ENCODE peak calls at places on chromosomes 5 and 9, in six cellular contexts. G is neuronal stem cell; Y is heart right ventricle; W is mucosa of descending colon; C is fibroblast of lung; R is naive thymus-derived CD4-positive, alpha-beta T cell. J is an unnamed sample. For H3K4me1, the result is how much of the 10 kb centered on the place peaks cover.

GRCh38 chr9:121718063-121718462 is 66.6 kb downstream of the DAB2IP start:
- DNase-seq in R (no peak), Y (peak), G (peak), C (peak), W (no peak), J (peak)

GRCh38 chr5:172284275-172284971 is 859 bp upstream of the UBTD2 start:
- DNase-seq in W (no peak), R (no peak), G (no peak), C (no peak), Y (no peak), J (no peak)

GRCh38 chr5:61362796-61363364 is 30.8 kb downstream of the ZSWIM6 start:
- DNase-seq in Y (no peak), G (no peak), R (no peak), C (peak), W (no peak), J (no peak)

GRCh38 chr9:92718086-92719001 is 46.3 kb downstream of the BICD2 start:
- DNase-seq in W (no peak), C (no peak), G (no peak), Y (no peak), R (no peak), J (no peak)

GRCh38 chr9:100104314-100104713 is 5.3 kb downstream of the INVS start:
- DNase-seq in G (no peak), W (no peak), R (no peak), C (no peak), Y (no peak), J (no peak)

GRCh38 chr5:59660737-59661136 is 232.8 kb downstream of the PDE4D start:
- DNase-seq in Y (no peak), R (no peak), G (no peak), C (peak), W (no peak), J (no peak)

GRCh38 chr9:113677057-113677456 is 199.1 kb upstream of the ZNF618 start:
- DNase-seq in C (peak), G (no peak), W (no peak), R (no peak), Y (no peak), J (no peak)

GRCh38 chr5:109805472-109805871 is 115.7 kb downstream of the MAN2A1 start:
- DNase-seq in G (no peak), W (no peak), C (no peak), Y (no peak), R (no peak), J (no peak)

GRCh38 chr9:109887079-109887478 is 107.1 kb downstream of the PALM2AKAP2 start:
- DNase-seq in G (no peak), Y (peak), C (peak), R (no peak), W (no peak), J (peak)

GRCh38 chr9:131734165-131734610 is 5.7 kb downstream of the RAPGEF1 start:
- DNase-seq in G (no peak), C (no peak), R (peak), W (peak), Y (peak), J (peak)

DNA sequence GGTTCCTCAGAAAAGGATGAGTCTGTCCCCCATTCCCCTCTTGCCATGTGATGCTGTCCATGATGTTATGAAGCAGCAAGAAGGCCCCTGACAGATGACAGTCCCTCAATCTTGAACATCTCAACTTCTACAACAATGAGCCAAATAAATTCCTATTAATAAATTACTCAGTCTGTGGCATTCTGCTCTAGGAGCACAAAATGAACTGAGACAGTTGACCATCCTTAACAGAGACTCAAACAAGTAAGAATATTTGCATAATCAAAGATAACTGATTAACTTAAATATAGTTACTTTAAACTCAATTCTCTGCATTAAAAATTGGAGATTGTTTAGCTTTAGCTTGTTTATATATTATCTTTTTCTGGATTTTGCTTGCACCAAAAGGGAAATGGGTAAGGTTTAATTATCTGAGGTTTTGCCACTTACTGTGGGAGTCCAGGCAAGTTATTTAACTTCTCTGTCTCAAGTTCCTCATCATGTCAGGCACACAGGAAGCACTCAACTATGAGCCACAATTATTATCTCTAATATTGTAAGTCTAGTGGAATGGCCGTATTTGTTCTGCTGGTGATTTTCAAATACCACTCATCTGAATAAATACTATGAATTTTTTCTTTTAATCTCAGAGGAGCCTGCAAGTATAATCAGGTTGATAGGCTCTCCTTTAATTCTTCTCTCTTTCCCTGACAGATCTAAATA is 162.9 kb downstream of the TSSK1B start:
- DNase-seq in R (no peak), Y (no peak), G (no peak), W (no peak), C (no peak), J (no peak)
- H3K4me1 ChIP-seq in R (under half), Y (half or more), G (under half), W (under half), C (under half), J (half or more)

GRCh38 chr5:177315411-177315810 is 3.7 kb upstream of the MXD3 start:
- DNase-seq in C (no peak), W (peak), R (no peak), Y (no peak), G (no peak), J (no peak)

GRCh38 chr5:177314376-177315342 is 3.0 kb upstream of the MXD3 start:
- DNase-seq in C (no peak), Y (no peak), W (peak), R (no peak), G (no peak), J (no peak)

GRCh38 chr5:177311723-177312648 is at the start of gene MXD3:
- DNase-seq in C (peak), Y (peak), R (peak), W (peak), G (peak), J (peak)

GRCh38 chr5:177312649-177313181 is 1.0 kb upstream of the MXD3 start:
- DNase-seq in R (no peak), Y (no peak), W (peak), G (no peak), C (peak), J (no peak)

DNA sequence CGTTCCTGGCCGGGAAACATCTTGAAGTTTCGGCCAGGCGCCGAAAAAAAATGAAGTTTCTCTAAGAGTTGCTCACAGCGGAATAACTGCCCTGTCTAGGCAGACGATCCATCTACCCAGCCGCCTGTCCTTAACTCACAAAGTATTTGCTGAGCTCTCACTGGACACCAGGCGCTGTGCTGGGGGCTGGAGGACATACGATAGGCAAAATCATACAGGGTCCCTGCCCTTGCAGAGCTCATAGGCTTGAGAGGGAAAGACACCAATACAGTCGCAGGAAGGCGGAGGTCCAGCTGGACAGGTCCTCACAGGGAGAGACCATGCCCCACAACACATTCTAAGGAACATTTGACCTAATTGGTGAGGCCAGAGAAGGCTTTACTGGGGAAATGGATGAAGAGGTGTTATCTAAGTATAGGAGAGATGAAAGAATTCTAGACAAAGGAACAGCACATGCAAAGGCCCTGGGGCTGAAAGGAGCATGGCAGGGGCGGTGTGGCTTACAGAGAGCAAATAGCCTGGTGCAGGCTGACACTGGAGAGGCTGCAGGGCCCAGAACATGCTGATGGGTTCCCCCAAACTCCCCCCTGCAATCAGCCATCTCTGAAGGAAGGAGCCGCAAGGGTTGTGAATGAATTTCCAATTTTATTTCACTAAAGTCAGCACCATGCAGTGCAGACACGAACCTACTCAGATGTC is 2.0 kb upstream of the MXD3 start:
- DNase-seq in W (peak), Y (no peak), C (no peak), G (no peak), R (no peak), J (no peak)
- H3K4me1 ChIP-seq in W (under half), Y (under half), C (under half), G (under half), R (under half), J (under half)

GRCh38 chr5:178286226-178287090 is 53.9 kb upstream of the PHYKPL start:
- DNase-seq in G (no peak), C (no peak), W (no peak), R (no peak), Y (no peak), J (no peak)
- H3K4me1 ChIP-seq in G (under half), C (under half), W (under half), R (under half), Y (under half), J (under half)

GRCh38 chr5:158976035-158976434 is 123.7 kb downstream of the EBF1 start:
- DNase-seq in R (no peak), Y (no peak), G (no peak), C (peak), W (no peak), J (no peak)
- H3K4me1 ChIP-seq in R (under half), Y (half or more), G (under half), C (under half), W (under half), J (half or more)

DNA sequence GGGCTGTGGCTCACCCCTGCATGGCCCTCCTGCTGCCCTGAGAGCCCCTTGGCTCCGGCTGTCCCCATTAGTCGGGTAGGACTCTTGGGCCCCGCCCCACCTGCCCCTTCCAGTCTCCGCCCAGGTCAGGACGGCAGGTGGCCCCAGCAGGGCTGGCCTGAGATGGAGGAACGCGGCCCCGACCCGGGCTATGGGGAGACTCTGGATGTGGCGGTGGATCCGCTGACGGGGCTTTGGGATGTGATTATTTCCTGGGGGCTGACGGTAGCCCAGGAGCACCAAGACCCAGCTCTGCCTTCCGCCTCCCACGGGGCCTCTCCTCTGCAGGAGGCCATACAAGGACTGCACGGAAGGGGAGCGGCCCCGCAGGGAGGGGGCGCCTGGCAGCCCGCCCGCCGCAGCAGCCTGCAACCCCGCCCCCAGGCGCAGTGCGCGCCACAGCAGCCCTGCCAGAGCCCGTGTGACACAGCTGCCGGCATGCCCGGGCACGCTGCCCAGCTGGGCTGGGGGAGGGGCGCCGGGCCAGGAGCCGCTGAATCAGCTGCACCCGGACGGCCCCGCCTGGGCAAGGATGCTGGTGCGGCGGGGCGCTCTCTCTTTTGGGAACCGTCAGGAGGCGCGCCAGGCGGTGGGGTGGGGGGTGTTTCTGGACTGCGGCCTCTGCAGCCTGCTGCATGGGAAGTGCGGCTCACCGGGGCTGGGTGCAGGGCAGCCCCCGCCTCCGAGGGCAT is 9.2 kb downstream of the TMEM250 start:
- DNase-seq in R (peak), G (no peak), W (peak), Y (peak), C (peak), J (peak)
- H3K4me1 ChIP-seq in R (half or more), G (under half), W (half or more), Y (half or more), C (under half), J (half or more)

GRCh38 chr9:124761710-124762109 is 9.4 kb downstream of the NR6A1 start:
- DNase-seq in R (no peak), W (no peak), Y (no peak), G (no peak), C (no peak), J (no peak)

GRCh38 chr9:124759327-124759726 is 11.8 kb downstream of the NR6A1 start:
- DNase-seq in R (no peak), G (no peak), C (no peak), Y (no peak), W (no peak), J (no peak)

GRCh38 chr9:124760719-124761118 is 10.4 kb downstream of the NR6A1 start:
- DNase-seq in C (no peak), W (no peak), Y (no peak), R (no peak), G (no peak), J (no peak)

GRCh38 chr9:124762633-124763032 is 8.5 kb downstream of the NR6A1 start:
- DNase-seq in Y (no peak), R (no peak), W (no peak), G (no peak), C (no peak), J (no peak)

DNA sequence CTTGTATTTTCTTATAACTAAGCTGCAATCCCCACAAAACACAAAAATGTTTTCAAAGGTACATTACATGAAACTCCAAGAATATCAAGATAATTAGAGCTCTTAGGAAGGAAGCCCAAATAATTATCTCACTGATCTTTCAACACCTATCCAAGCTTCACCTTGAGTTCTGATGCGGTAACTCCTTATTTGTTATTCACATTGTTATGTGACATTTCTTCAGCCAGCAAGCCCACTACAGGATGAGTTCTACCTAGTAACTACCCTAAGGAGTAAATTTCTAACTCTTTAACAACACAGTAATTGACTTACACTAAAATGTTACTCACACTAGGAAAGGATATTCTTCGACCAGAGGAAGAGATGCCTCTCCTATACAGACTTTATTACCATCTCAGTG is 9.9 kb downstream of the NR6A1 start:
- DNase-seq in G (no peak), C (no peak), W (no peak), R (no peak), Y (no peak), J (no peak)
- H3K4me1 ChIP-seq in G (under half), C (under half), W (under half), R (under half), Y (under half), J (under half)

GRCh38 chr5:83469075-83469474 is 2.5 kb upstream of the VCAN start:
- DNase-seq in R (no peak), C (no peak), Y (no peak), W (no peak), G (no peak), J (no peak)

GRCh38 chr5:83464261-83464660 is 7.3 kb upstream of the VCAN start:
- DNase-seq in G (no peak), W (no peak), Y (no peak), R (no peak), C (no peak), J (no peak)

GRCh38 chr5:83470516-83470915 is 1.0 kb upstream of the VCAN start:
- DNase-seq in W (no peak), G (no peak), C (no peak), R (no peak), Y (no peak), J (no peak)

GRCh38 chr5:83470920-83471404 is 582 bp upstream of the VCAN start:
- DNase-seq in G (no peak), Y (no peak), R (no peak), C (no peak), W (no peak), J (no peak)

GRCh38 chr5:83467315-83468044 is 4.1 kb upstream of the VCAN start:
- DNase-seq in G (no peak), C (peak), Y (peak), R (no peak), W (no peak), J (peak)
- H3K4me1 ChIP-seq in G (under half), C (under half), Y (under half), R (under half), W (under half), J (under half)

J was measured in left ventricle myocardium inferior.